ENCODE peak calls at places on chromosomes 7 and 10, in six cellular contexts. M is heart right ventricle, K is spleen, P is hepatocyte, R is lower lobe of right lung, J is endothelial cell. Y is an unnamed sample.
A peak's percentile ranks its signal among the peaks of the same experiment; 100 is the strongest.

GRCh38 chr10:97383159-97383558 is 18.0 kb downstream of the RRP12 start:
- DNase-seq in P (no peak), M (no peak), J (no peak), K (no peak), R (no peak), Y (no peak)

GRCh38 chr7:117827861-117828260 is 45.4 kb downstream of the CTTNBP2 start:
- DNase-seq in R (no peak), J (no peak), M (no peak), K (no peak), P (no peak), Y (no peak)

GRCh38 chr10:20712766-20713165 is 184.3 kb downstream of the NEBL start:
- DNase-seq in K (no peak), P (no peak), R (no peak), J (no peak), M (no peak), Y (no peak)

GRCh38 chr10:122258136-122259074 is 12.7 kb upstream of the BTBD16 start:
- DNase-seq in K (peak; percentile 62), M (no peak), R (no peak), J (no peak), P (peak; percentile 35), Y (no peak)

GRCh38 chr7:143240323-143241168 is 18.7 kb downstream of the TAS2R40 start:
- DNase-seq in M (peak; percentile 70), K (no peak), R (no peak), J (peak; percentile 51), P (peak; percentile 87), Y (peak; percentile 78)

GRCh38 chr7:76296743-76297740 is 5.4 kb upstream of the HSPB1 start:
- DNase-seq in K (no peak), R (peak; percentile 79), M (no peak), J (no peak), P (peak; percentile 84), Y (peak; percentile 93)

GRCh38 chr7:21358640-21359039 is 69.2 kb upstream of the SP4 start:
- DNase-seq in K (no peak), P (no peak), R (no peak), J (no peak), M (no peak), Y (no peak)

GRCh38 chr10:70559861-70560260 is 42.7 kb downstream of the PRF1 start:
- DNase-seq in K (peak; percentile 59), M (no peak), P (no peak), J (no peak), R (no peak), Y (no peak)

GRCh38 chr10:22253578-22253882 is 35.7 kb upstream of the EBLN1 start:
- DNase-seq in J (peak; percentile 29), M (peak; percentile 61), R (peak; percentile 64), K (peak; percentile 89), P (no peak), Y (peak; percentile 35)

GRCh38 chr10:19347592-19347991 is 299.0 kb downstream of the MALRD1 start:
- DNase-seq in M (no peak), P (peak; percentile 12), K (no peak), R (no peak), J (peak; percentile 12), Y (no peak)

GRCh38 chr7:128790297-128791037 is 1.3 kb upstream of the CCDC136 start:
- DNase-seq in M (no peak), K (no peak), R (no peak), P (no peak), J (no peak), Y (no peak)

GRCh38 chr10:91632671-91633550 is at the start of gene PPP1R3C:
- DNase-seq in K (peak; percentile 86), P (peak; percentile 89), R (peak; percentile 84), M (peak; percentile 88), J (peak; percentile 58), Y (peak; percentile 83)

GRCh38 chr10:79349766-79350406 is 2.6 kb downstream of the PPIF start:
- DNase-seq in M (no peak), K (peak; percentile 82), J (no peak), P (no peak), R (no peak), Y (peak; percentile 16)

GRCh38 chr10:130545122-130545521 is 408.9 kb downstream of the GLRX3 start:
- DNase-seq in P (no peak), R (no peak), J (no peak), K (no peak), M (no peak), Y (no peak)

GRCh38 chr10:78769526-78769925 is 299.2 kb upstream of the ZMIZ1 start:
- DNase-seq in M (no peak), J (no peak), K (peak; percentile 42), R (no peak), P (no peak), Y (no peak)

GRCh38 chr7:84176716-84177115 is 17.9 kb downstream of the SEMA3A start:
- DNase-seq in P (no peak), M (no peak), K (no peak), R (no peak), J (no peak), Y (no peak)

GRCh38 chr7:23114854-23115253 is 9.3 kb downstream of the KLHL7 start:
- DNase-seq in K (no peak), M (no peak), R (no peak), P (no peak), J (no peak), Y (no peak)

GRCh38 chr10:79399242-79399831 is 46.1 kb downstream of the ZCCHC24 start:
- DNase-seq in J (peak; percentile 67), M (peak; percentile 92), K (peak; percentile 86), P (peak; percentile 88), R (peak; percentile 86), Y (peak; percentile 81)

GRCh38 chr7:1975581-1975980 is 257.2 kb downstream of the MAD1L1 start:
- DNase-seq in K (peak; percentile 47), P (no peak), J (no peak), M (no peak), R (peak; percentile 32), Y (no peak)

DNA sequence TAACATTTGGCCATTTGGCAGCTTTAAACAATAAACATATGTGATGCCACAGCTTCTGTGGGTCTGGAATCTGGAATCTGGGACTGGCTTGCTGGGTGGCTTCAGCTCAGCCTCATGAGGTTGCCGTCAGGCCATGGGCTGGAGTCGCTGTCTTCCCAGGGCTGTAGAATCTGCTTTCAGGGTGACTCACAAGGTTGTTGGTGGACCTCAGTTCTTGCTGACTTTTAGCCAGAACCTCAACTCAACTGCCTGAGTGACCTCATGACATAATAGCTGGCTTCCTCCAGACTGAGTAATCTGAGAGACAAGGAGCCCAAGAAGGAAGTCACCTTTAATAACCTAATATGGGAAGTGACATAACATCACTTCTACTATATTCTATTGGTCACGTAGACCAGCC is 44.6 kb upstream of the TSPAN13 start:
- DNase-seq in P (peak; percentile 21), R (no peak), M (peak; percentile 8), K (no peak), J (no peak), Y (no peak)
- TF ChIP-seq CTCF in P (no peak), R (no peak), M (no peak), K (no peak), J (no peak), Y (no peak)

GRCh38 chr10:125628251-125629049 is 54.5 kb downstream of the TEX36 start:
- DNase-seq in K (no peak), P (no peak), R (no peak), J (no peak), M (no peak), Y (no peak)

GRCh38 chr10:125627646-125628045 is 55.3 kb downstream of the TEX36 start:
- DNase-seq in R (no peak), M (no peak), J (no peak), K (no peak), P (no peak), Y (no peak)

GRCh38 chr10:125626671-125627070 is 56.3 kb downstream of the TEX36 start:
- DNase-seq in M (no peak), J (peak; percentile 28), R (no peak), P (no peak), K (no peak), Y (no peak)

GRCh38 chr10:125631806-125632205 is 51.2 kb downstream of the TEX36 start:
- DNase-seq in J (no peak), P (no peak), K (no peak), M (no peak), R (no peak), Y (no peak)

GRCh38 chr10:125629758-125630376 is 53.1 kb downstream of the TEX36 start:
- DNase-seq in R (no peak), K (no peak), M (no peak), J (no peak), P (peak; percentile 68), Y (no peak)
- TF ChIP-seq CTCF in R (no peak), K (no peak), M (no peak), J (peak; percentile 70), P (peak; percentile 66), Y (peak; percentile 23)

DNA sequence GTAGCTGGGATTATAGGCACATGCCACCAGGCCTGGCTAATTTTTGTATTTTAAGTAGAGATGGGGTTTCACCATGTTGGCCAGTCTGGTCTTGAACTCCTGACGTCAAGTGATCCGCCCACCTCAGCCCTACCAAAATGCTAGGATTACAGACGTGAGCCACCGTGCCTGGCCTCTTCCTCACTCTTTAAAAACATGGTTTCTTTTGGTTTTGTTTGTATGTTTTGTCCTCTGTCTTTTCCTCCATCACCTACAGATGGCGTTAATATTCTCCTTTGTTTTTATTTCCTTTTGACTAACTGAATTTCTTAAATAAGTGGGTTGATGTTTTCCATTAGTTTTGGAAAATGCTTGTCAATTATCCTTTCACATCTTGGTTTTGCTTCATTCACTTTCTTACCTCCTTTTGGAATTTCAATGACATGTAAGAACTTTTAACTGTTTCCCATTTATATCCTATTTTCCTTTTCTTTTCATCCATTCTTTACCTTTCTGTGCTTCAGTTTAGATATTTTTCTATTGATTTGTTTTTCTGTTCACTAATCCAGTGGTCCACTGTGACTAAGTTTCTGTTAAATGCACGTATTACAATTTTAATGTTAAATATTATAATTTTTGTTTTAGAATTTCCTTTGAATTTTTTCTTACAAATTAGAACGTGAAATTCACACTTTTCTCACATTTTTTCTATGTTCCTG is 104.1 kb downstream of the ZNF467 start:
- DNase-seq in K (no peak), R (no peak), P (no peak), J (no peak), M (no peak), Y (no peak)
- TF ChIP-seq CTCF in K (peak; percentile 50), R (peak; percentile 32), P (peak; percentile 52), J (peak; percentile 48), M (no peak), Y (no peak)

DNA sequence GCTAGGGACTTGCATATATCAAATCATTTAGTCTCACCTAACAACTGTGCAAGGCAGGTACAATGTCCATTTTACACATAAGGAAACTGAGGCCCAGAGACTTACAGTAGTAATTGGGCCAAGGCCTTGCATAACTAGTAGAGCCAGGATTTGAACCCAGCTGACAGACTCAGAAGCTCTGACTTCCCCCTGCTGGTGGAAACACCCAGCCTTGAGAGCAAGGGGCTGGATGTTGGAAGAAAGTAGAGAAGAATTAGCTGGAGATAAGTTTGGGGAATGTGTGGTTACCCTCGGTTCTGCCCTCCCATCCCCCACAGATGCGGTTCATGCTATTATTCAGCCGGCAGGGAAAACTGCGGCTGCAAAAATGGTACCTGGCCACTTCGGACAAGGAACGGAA is 2.0 kb downstream of the AP1S1 start:
- DNase-seq in J (no peak), R (no peak), M (no peak), K (no peak), P (no peak), Y (no peak)
- TF ChIP-seq CTCF in J (no peak), R (no peak), M (no peak), K (no peak), P (no peak), Y (no peak)

DNA sequence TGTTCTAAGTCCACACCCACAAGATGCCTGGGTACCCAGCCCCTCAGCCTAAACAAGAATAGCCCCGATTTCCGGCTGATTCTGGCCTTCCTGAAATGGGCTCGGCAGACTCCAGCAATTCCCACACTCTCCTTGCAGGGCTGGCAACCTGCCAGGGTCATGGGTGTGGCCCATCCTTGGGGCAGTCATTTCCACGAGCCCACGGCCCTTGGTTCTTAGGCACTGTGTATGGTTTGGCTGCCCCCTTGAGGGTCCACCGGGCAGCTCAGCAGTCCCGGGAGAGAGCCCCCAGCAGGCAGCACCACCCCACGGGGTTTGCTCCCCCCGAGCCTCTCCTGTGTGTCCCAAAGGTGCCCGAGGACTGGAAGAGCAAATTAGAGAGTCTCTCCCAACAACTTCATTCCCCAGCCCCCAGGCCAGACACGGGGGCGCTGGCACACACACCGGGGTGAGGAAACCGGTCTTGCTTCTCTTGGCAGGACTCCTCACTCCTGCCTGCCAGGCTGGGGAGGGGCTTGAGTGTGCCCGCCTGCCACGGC is 142.2 kb downstream of the EMX2 start:
- DNase-seq in M (peak; percentile 18), J (no peak), K (no peak), R (peak; percentile 54), P (peak; percentile 27), Y (peak; percentile 25)
- TF ChIP-seq CTCF in M (no peak), J (no peak), K (peak; percentile 46), R (peak; percentile 11), P (no peak), Y (no peak)

Y was measured in colonic mucosa.